ENCODE peak calls at places on chromosomes 1 and 21, in ten cellular contexts. I, E, F, U, K, V, R, C, Z and B are unnamed samples. For H3K4me1, the result is how much of the 10 kb centered on the place peaks cover.

GRCh38 chr21:44880762-44881585 is 7.5 kb upstream of the PTTG1IP start:
- DNase-seq in F (no peak), U (no peak), K (no peak), R (no peak), C (peak), V (peak), E (no peak), Z (peak), I (no peak), B (no peak)

GRCh38 chr1:51157411-51157810 is 55.4 kb downstream of the C1orf185 start:
- DNase-seq in E (no peak), V (no peak), U (no peak), I (no peak), C (no peak), R (no peak), K (no peak), F (no peak), Z (no peak), B (no peak)

GRCh38 chr1:30133414-30134055 is 589.9 kb downstream of the MATN1 start:
- DNase-seq in E (no peak), Z (no peak), V (no peak), I (no peak), C (no peak), R (no peak), F (no peak), U (no peak), K (no peak), B (no peak)

GRCh38 chr1:2233997-2234761 is 6.1 kb downstream of the SKI start:
- DNase-seq in U (peak), C (peak), E (peak), F (peak), Z (peak), R (no peak), K (peak), V (peak), I (no peak), B (peak)

GRCh38 chr1:117570988-117571409 is 34.8 kb upstream of the TENT5C start:
- DNase-seq in R (no peak), K (peak), C (no peak), U (peak), V (no peak), Z (no peak), E (no peak), I (no peak), F (peak), B (peak)

GRCh38 chr1:21814241-21814918 is 2.3 kb downstream of the LDLRAD2 start:
- DNase-seq in R (no peak), V (no peak), E (no peak), F (no peak), C (no peak), K (no peak), Z (no peak), U (no peak), I (no peak), B (no peak)

GRCh38 chr1:42745851-42746250 is 5.8 kb upstream of the CLDN19 start:
- DNase-seq in I (no peak), R (no peak), U (no peak), V (no peak), F (peak), Z (no peak), C (no peak), K (no peak), E (peak), B (no peak)

GRCh38 chr1:59016390-59016789 is 232.5 kb upstream of the JUN start:
- DNase-seq in R (no peak), F (no peak), I (no peak), E (no peak), Z (no peak), V (no peak), C (no peak), K (no peak), U (no peak), B (no peak)

GRCh38 chr1:215119719-215120118 is 37.2 kb downstream of the KCNK2 start:
- DNase-seq in K (no peak), U (no peak), C (peak), F (no peak), E (no peak), Z (no peak), I (no peak), V (peak), R (no peak), B (no peak)

GRCh38 chr1:146021622-146022402 is at the start of gene HJV:
- DNase-seq in K (no peak), U (no peak), V (no peak), Z (peak), R (peak), C (no peak), E (no peak), F (peak), I (no peak), B (no peak)

GRCh38 chr1:187336769-187337168 is 508.0 kb downstream of the PLA2G4A start:
- DNase-seq in K (no peak), R (no peak), V (no peak), U (no peak), E (no peak), C (no peak), Z (no peak), I (no peak), F (no peak), B (no peak)

GRCh38 chr1:91604632-91605031 is 104.0 kb downstream of the CDC7 start:
- DNase-seq in E (no peak), I (no peak), U (no peak), K (no peak), C (no peak), R (peak), F (no peak), Z (peak), V (no peak), B (no peak)

GRCh38 chr1:26889580-26890466 is at the start of gene GPN2:
- DNase-seq in I (peak), Z (peak), F (peak), R (peak), V (peak), U (peak), C (peak), E (peak), K (peak), B (peak)

GRCh38 chr1:196563768-196564167 is 44.5 kb downstream of the KCNT2 start:
- DNase-seq in U (no peak), Z (no peak), V (no peak), R (no peak), E (no peak), C (no peak), F (no peak), I (no peak), K (no peak), B (no peak)

GRCh38 chr21:46168238-46168637 is 12.9 kb upstream of the FTCD start:
- DNase-seq in V (no peak), F (peak), I (no peak), Z (no peak), C (no peak), K (no peak), E (peak), U (no peak), R (no peak), B (no peak)

GRCh38 chr1:218679391-218679790 is 334.3 kb downstream of the TGFB2 start:
- DNase-seq in V (no peak), F (no peak), E (no peak), I (no peak), R (no peak), U (no peak), Z (no peak), C (no peak), K (no peak), B (no peak)

GRCh38 chr1:53891678-53892077 is 2.1 kb upstream of the YIPF1 start:
- DNase-seq in E (no peak), I (no peak), F (no peak), C (no peak), R (no peak), Z (no peak), U (no peak), V (no peak), K (no peak), B (no peak)

GRCh38 chr1:31944205-31945089 is 6.3 kb upstream of the PTP4A2 start:
- DNase-seq in R (peak), E (peak), K (peak), Z (peak), V (peak), I (peak), C (peak), F (peak), U (peak), B (peak)

GRCh38 chr1:61585714-61586113 is 139.2 kb downstream of the TM2D1 start:
- DNase-seq in R (no peak), E (no peak), K (no peak), C (no peak), V (peak), U (no peak), F (no peak), I (no peak), Z (no peak), B (no peak)

GRCh38 chr1:228668553-228669400 is 66.5 kb upstream of the RHOU start:
- DNase-seq in V (peak), K (peak), U (no peak), R (no peak), Z (no peak), C (peak), F (no peak), E (no peak), I (no peak), B (no peak)

GRCh38 chr1:47207811-47208373 is 18.1 kb upstream of the PDZK1IP1 start:
- DNase-seq in K (no peak), C (no peak), V (no peak), E (no peak), F (no peak), I (no peak), Z (no peak), R (no peak), U (no peak), B (no peak)

GRCh38 chr1:16180291-16180824 is 24.5 kb upstream of the EPHA2 start:
- DNase-seq in E (no peak), Z (no peak), R (no peak), K (no peak), F (no peak), V (peak), C (no peak), U (no peak), I (no peak), B (no peak)

GRCh38 chr1:76901158-76901767 is 34.0 kb downstream of the ST6GALNAC5 start:
- DNase-seq in C (peak), R (peak), K (no peak), U (no peak), F (no peak), E (no peak), V (peak), Z (no peak), I (peak), B (no peak)

GRCh38 chr1:93631626-93632365 is 49.8 kb downstream of the BCAR3 start:
- DNase-seq in U (no peak), E (no peak), R (no peak), C (no peak), K (no peak), Z (no peak), I (no peak), V (peak), F (no peak), B (no peak)

GRCh38 chr1:29676496-29676895 is 440.2 kb downstream of the PTPRU start:
- DNase-seq in R (no peak), I (no peak), V (no peak), F (no peak), E (no peak), C (peak), K (no peak), U (no peak), Z (no peak), B (peak)

GRCh38 chr1:91076834-91077233 is 55.0 kb upstream of the ZNF644 start:
- DNase-seq in C (no peak), K (no peak), F (no peak), R (no peak), V (no peak), U (no peak), I (no peak), E (no peak), Z (no peak), B (no peak)

GRCh38 chr1:33099290-33100118 is 18.6 kb downstream of the AZIN2 start:
- DNase-seq in C (peak), R (peak), F (peak), Z (no peak), I (peak), K (no peak), U (peak), E (no peak), V (peak), B (peak)

GRCh38 chr1:195761102-195761501 is 847.1 kb downstream of the KCNT2 start:
- DNase-seq in E (no peak), C (no peak), K (no peak), F (no peak), R (no peak), V (no peak), U (no peak), Z (no peak), I (no peak), B (no peak)

GRCh38 chr1:13892671-13893325 is 192.8 kb downstream of the PRDM2 start:
- DNase-seq in F (peak), V (no peak), E (no peak), U (no peak), Z (no peak), C (no peak), I (no peak), K (no peak), R (no peak), B (no peak)

GRCh38 chr1:236086537-236086936 is 21.6 kb upstream of the NID1 start:
- DNase-seq in E (no peak), I (no peak), U (no peak), F (no peak), V (no peak), R (no peak), C (no peak), Z (no peak), K (no peak), B (no peak)
- H3K4me1 ChIP-seq in E (under half), I (under half), U (under half), F (under half), V (under half), R (under half), C (under half), Z (under half), K (under half), B (under half)

GRCh38 chr1:154948079-154948478 is 7.8 kb downstream of the PBXIP1 start:
- DNase-seq in Z (no peak), K (no peak), E (no peak), F (no peak), U (no peak), C (no peak), V (no peak), R (no peak), I (no peak), B (no peak)
- H3K4me1 ChIP-seq in Z (under half), K (under half), E (under half), F (under half), U (under half), C (under half), V (under half), R (under half), I (under half), B (under half)

DNA sequence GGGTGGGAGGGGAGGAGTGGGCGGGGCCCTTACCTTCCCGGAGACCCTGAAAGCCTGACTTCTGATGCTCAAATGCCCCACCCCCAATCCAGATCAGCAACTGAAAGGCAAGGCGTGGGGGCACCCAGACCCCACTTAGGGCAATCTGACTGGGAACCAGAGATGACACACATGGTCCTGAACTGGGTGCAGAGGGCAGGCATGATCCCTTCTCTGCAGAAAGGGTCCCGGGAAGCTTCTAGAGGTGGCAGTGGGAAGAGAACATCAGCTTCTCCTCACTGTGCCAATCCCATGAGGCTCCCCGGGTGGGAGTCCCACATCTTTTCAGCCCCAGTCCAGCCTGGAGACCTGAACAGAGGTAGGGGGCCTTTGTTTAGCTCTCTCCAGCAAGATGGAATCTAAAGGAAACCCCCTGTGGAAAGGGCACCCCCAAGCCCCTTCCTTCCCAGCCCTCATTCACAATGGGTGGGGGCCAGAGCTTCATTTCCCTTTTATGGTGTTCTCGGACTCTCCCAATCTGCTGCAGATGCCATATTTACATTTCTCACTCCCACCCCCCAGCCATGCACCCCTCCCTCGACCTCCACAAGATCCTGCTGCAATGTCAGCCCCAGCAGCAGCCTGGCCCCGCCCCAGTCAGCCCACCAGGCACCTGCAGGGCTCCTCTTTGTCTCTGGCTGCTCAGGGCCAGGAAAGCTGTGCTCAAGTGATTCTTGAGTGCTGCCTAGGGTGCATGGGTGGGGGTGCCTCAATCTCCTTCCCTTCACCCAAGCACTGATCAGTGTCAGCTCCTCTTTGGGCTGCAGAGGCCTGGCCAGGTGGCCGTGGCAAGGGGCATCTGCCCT is 2.0 kb downstream of the KIF21B start:
- DNase-seq in F (no peak), E (no peak), I (no peak), Z (no peak), V (no peak), K (no peak), C (no peak), R (no peak), U (no peak), B (no peak)
- H3K4me1 ChIP-seq in F (under half), E (under half), I (under half), Z (under half), V (under half), K (under half), C (under half), R (under half), U (under half), B (under half)

GRCh38 chr1:25129380-25129779 is 102.9 kb downstream of the SYF2 start:
- DNase-seq in K (no peak), I (no peak), C (no peak), F (no peak), R (no peak), Z (no peak), E (no peak), U (no peak), V (no peak), B (no peak)

GRCh38 chr1:25123551-25123950 is 108.8 kb downstream of the SYF2 start:
- DNase-seq in R (no peak), E (no peak), V (peak), C (no peak), K (no peak), Z (no peak), I (no peak), F (no peak), U (no peak), B (no peak)

GRCh38 chr1:25128168-25128621 is 104.1 kb downstream of the SYF2 start:
- DNase-seq in I (no peak), U (no peak), V (no peak), C (no peak), K (no peak), F (no peak), Z (no peak), R (no peak), E (no peak), B (no peak)

GRCh38 chr1:25122747-25123146 is 109.6 kb downstream of the SYF2 start:
- DNase-seq in C (no peak), V (no peak), Z (no peak), E (no peak), I (no peak), R (peak), F (no peak), K (no peak), U (no peak), B (no peak)

GRCh38 chr1:25126568-25126967 is 105.7 kb downstream of the SYF2 start:
- DNase-seq in U (no peak), Z (no peak), E (no peak), I (no peak), C (no peak), R (no peak), V (no peak), K (no peak), F (no peak), B (no peak)
- H3K4me1 ChIP-seq in U (under half), Z (under half), E (under half), I (under half), C (under half), R (under half), V (under half), K (under half), F (under half), B (under half)

GRCh38 chr1:162681127-162681435 is 48.8 kb downstream of the DDR2 start:
- DNase-seq in K (no peak), I (no peak), U (no peak), Z (no peak), E (no peak), R (no peak), F (no peak), C (no peak), V (no peak), B (no peak)

GRCh38 chr1:162679298-162679697 is 47.0 kb downstream of the DDR2 start:
- DNase-seq in I (no peak), F (no peak), Z (no peak), C (no peak), U (no peak), R (no peak), K (no peak), E (no peak), V (no peak), B (no peak)

GRCh38 chr1:162678439-162678838 is 46.2 kb downstream of the DDR2 start:
- DNase-seq in U (no peak), V (peak), F (no peak), R (peak), Z (peak), E (no peak), C (peak), I (peak), K (no peak), B (no peak)

GRCh38 chr1:162680419-162681126 is 48.3 kb downstream of the DDR2 start:
- DNase-seq in C (no peak), E (no peak), V (no peak), R (no peak), F (no peak), I (no peak), U (no peak), K (no peak), Z (no peak), B (no peak)

GRCh38 chr1:162682013-162682419 is 49.8 kb downstream of the DDR2 start:
- DNase-seq in V (no peak), Z (no peak), R (peak), F (no peak), U (no peak), I (no peak), E (no peak), K (no peak), C (no peak), B (no peak)
- H3K4me1 ChIP-seq in V (half or more), Z (under half), R (under half), F (under half), U (under half), I (under half), E (under half), K (under half), C (under half), B (under half)

GRCh38 chr21:39184050-39184980 is 1.1 kb upstream of the PSMG1 start:
- DNase-seq in U (no peak), R (no peak), K (no peak), F (no peak), I (no peak), C (no peak), V (peak), E (no peak), Z (no peak), B (no peak)

GRCh38 chr21:39185157-39185556 is 1.9 kb upstream of the PSMG1 start:
- DNase-seq in I (no peak), F (no peak), R (no peak), K (no peak), C (no peak), V (no peak), U (no peak), Z (no peak), E (no peak), B (no peak)

GRCh38 chr21:39182484-39183271 is 573 bp downstream of the PSMG1 start:
- DNase-seq in U (no peak), I (no peak), Z (no peak), R (peak), E (peak), C (no peak), K (no peak), V (peak), F (no peak), B (no peak)

GRCh38 chr21:39182016-39182415 is 1.2 kb downstream of the PSMG1 start:
- DNase-seq in C (no peak), E (no peak), R (no peak), I (no peak), F (no peak), U (no peak), K (no peak), V (peak), Z (no peak), B (no peak)

DNA sequence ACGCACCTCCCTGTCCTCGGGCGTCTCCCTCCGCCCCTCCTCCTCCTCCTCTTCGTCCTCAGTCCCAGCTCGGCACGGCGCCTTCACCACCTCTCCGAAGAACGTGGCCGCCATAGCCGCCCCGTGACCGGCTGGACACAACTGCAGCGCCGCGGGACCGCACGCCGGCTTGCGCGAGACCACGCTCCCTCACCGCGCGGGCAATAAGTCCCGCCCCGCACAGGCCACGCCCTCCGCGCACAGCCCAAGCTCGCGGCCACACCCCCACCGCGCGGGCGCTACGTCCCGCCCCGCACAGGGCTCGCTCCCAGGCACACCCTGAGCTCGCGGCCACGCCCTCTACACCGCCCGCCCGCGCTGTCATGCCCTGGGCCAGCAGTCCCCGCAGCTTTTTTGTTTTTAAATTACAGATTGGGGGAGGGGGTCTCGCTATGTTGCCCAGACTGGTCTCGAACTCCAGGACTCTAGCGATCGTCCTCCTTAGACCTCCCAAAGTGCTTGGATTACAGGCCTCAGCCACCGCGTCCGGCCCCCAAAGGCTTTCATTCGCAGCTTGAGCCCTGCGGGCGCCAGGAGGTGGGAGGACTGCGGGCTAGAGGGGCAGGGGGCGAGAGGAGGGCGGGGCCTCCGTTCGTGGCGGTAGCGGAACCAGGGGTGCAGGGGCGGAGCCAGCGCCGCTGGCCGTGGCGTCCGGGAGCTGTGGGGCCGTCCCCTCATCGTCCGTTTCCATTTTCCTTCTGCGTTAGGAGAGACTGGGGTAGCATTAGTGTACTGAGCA is at the start of gene PSMG1:
- DNase-seq in R (peak), Z (peak), U (peak), K (peak), F (peak), C (peak), E (peak), V (peak), I (peak), B (peak)
- H3K4me1 ChIP-seq in R (under half), Z (under half), U (under half), K (under half), F (under half), C (under half), E (under half), V (under half), I (under half), B (under half)

GRCh38 chr1:109892476-109893368 is 17.9 kb upstream of the CSF1 start:
- DNase-seq in Z (peak), V (no peak), F (no peak), U (no peak), K (no peak), I (no peak), C (no peak), E (no peak), R (no peak), B (no peak)
- H3K4me1 ChIP-seq in Z (half or more), V (under half), F (under half), U (under half), K (under half), I (under half), C (under half), E (under half), R (half or more), B (under half)